ENCODE peak calls at places on chromosomes 1 and 21, in four cellular contexts. A is fibroblast of lung, W is right lobe of liver, M is AG04450. E is an unnamed sample.

GRCh38 chr1:156172696-156173470 is 19.5 kb downstream of the SEMA4A start:
- DNase-seq in A (no peak), W (no peak), M (no peak), E (no peak)

GRCh38 chr1:223052931-223053330 is 90.1 kb downstream of the TLR5 start:
- DNase-seq in A (no peak), W (no peak), M (no peak), E (no peak)

GRCh38 chr1:175410560-175410959 is 218.0 kb upstream of the KIAA0040 start:
- DNase-seq in A (no peak), W (no peak), M (no peak), E (no peak)

GRCh38 chr1:22332795-22333499 is 118.7 kb upstream of the ZBTB40 start:
- DNase-seq in A (no peak), W (no peak), M (no peak), E (no peak)

GRCh38 chr1:19709255-19709765 is 44.6 kb downstream of the HTR6 start:
- DNase-seq in A (no peak), W (no peak), M (no peak), E (no peak)

GRCh38 chr1:50023292-50024159 is at the start of gene AGBL4:
- DNase-seq in A (peak; percentile 41), W (peak; percentile 67), M (no peak), E (peak; percentile 63)

GRCh38 chr1:43706598-43707190 is 642 bp upstream of the ST3GAL3 start:
- DNase-seq in A (peak; percentile 30), W (peak; percentile 62), M (no peak), E (peak; percentile 61)

GRCh38 chr1:204617256-204618147 is 68.0 kb downstream of the LRRN2 start:
- DNase-seq in A (no peak), W (no peak), M (no peak), E (no peak)

GRCh38 chr1:109467301-109467777 is 993 bp downstream of the SYPL2 start:
- DNase-seq in A (no peak), W (no peak), M (no peak), E (no peak)

GRCh38 chr1:187626056-187626455 is 797.3 kb downstream of the PLA2G4A start:
- DNase-seq in A (no peak), W (no peak), M (no peak), E (no peak)

GRCh38 chr1:199867601-199868000 is 159.9 kb upstream of the NR5A2 start:
- DNase-seq in A (peak; percentile 22), W (no peak), M (no peak), E (no peak)

GRCh38 chr1:58618303-58618702 is 41.3 kb upstream of the TACSTD2 start:
- DNase-seq in A (peak; percentile 95), W (no peak), M (peak; percentile 54), E (no peak)

GRCh38 chr1:57067863-57068262 is 102.0 kb upstream of the C8B start:
- DNase-seq in A (no peak), W (no peak), M (no peak), E (no peak)

GRCh38 chr1:194103516-194104246 is 917.3 kb upstream of the B3GALT2 start:
- DNase-seq in A (no peak), W (no peak), M (no peak), E (no peak)

GRCh38 chr1:87274851-87275250 is 53.8 kb upstream of the LMO4 start:
- DNase-seq in A (no peak), W (no peak), M (no peak), E (no peak)

GRCh38 chr1:93114403-93114802 is 35.3 kb downstream of the MTF2 start:
- DNase-seq in A (peak; percentile 3), W (no peak), M (no peak), E (no peak)

GRCh38 chr1:202642619-202643291 is 67.5 kb downstream of the SYT2 start:
- DNase-seq in A (no peak), W (no peak), M (no peak), E (peak; percentile 46)

GRCh38 chr1:147062951-147063350 is 109.3 kb downstream of the PRKAB2 start:
- DNase-seq in A (no peak), W (no peak), M (no peak), E (no peak)
- H3K9me3 ChIP-seq in A (no peaks in the 10 kb centered on the region), W (no peaks in the 10 kb centered on the region), M (no peaks in the 10 kb centered on the region), E (no peaks in the 10 kb centered on the region)

DNA sequence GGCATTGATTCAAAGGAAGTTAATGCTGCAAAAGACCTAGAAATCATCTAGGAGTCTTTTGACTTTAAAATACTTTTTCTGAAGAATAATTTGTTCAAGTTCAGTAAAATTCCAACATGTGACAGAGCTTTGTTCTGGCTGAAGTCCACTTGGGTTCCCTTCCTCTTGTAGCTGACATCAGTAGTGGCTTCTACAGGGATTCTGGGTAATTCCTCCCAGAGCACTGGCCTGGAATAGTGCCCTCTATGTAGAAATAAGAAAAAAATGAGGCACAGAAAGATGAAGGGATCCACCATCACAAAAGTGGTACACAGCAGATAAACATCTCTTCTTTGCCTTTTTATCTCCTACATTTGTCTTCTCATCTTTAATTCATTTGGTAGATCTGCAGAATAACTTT is 548.1 kb downstream of the LTN1 start:
- DNase-seq in A (peak; percentile 6), W (no peak), M (no peak), E (no peak)
- H3K9me3 ChIP-seq in A (no peaks in the 10 kb centered on the region), W (no peaks in the 10 kb centered on the region), M (no peaks in the 10 kb centered on the region), E (no peaks in the 10 kb centered on the region)

GRCh38 chr1:247193958-247194357 is 22.1 kb upstream of the ZNF124 start:
- DNase-seq in A (no peak), W (no peak), M (no peak), E (no peak)

GRCh38 chr1:247184254-247184653 is 12.4 kb upstream of the ZNF124 start:
- DNase-seq in A (no peak), W (no peak), M (no peak), E (no peak)

DNA sequence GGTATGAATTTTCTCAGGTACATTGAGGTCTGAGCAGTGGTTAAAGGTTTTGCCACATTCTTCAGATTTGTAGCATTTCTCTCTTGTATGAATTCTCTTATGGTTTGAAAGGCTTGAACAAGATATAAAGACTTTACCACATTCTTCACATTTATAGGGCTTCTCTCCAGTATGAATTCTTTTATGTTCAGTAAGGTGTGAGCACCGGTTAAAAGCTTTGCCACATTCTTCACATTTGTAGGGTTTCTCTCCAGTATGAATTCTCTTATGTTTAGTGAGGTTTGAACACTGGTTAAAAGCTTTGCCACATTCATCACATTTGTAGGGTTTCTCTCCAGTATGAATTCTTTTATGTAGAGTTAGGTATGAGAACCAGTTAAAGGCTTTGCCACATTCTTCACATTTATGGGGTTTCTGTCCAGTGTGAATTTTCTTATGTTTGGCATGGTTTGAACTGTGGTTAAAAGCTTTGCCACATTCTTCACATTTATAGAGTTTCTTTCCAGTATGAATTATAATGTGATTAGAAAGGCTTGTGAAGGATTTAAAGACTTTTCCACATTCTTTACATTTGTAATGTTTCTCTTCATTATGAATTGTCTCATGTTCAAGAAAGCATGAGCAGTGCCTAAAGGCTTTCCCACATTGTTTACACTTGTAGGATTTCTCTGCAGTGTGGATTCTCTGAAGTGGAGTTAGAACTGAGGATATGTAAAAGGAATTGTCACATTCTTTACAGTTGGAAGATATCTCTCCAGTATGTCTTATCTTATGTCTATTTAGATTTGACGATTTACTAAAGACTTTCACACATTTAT is 18.4 kb upstream of the ZNF124 start:
- DNase-seq in A (no peak), W (no peak), M (no peak), E (no peak)
- H3K9me3 ChIP-seq in A (no peaks in the 10 kb centered on the region), W (peaks cover 8% of the 10 kb centered on the region), M (peaks cover 16% of the 10 kb centered on the region), E (peaks cover 82% of the 10 kb centered on the region)

GRCh38 chr1:2828586-2829250 is 27.2 kb upstream of the TTC34 start:
- DNase-seq in A (no peak), W (peak; percentile 35), M (no peak), E (no peak)
- H3K9me3 ChIP-seq in A (no peaks in the 10 kb centered on the region), W (no peaks in the 10 kb centered on the region), M (peaks cover 95% of the 10 kb centered on the region), E (no peaks in the 10 kb centered on the region)

DNA sequence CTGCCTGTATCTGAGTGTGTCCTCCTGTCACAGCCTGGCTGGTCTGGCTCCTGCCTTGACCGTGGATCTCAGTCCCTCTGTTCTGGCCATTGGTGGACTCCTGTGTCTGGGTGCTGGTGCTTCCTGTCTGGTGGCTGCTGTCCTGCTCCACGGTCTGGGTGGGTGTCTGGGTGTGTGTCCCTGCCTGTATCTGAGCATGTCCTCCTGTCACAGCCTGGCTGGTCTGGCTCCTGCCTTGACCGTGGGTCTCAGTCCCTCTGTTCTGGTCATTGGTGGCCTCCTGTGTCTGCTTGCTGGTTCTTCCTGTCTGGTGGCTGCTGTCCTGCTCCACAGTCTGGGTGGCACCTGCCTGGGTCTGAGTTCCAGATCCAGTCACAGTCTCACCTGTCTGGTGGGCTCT is 4.0 kb downstream of the CRNN start:
- DNase-seq in A (no peak), W (no peak), M (no peak), E (no peak)
- H3K9me3 ChIP-seq in A (no peaks in the 10 kb centered on the region), W (no peaks in the 10 kb centered on the region), M (peaks cover 28% of the 10 kb centered on the region), E (no peaks in the 10 kb centered on the region)

GRCh38 chr1:248589334-248589733 is 8.2 kb downstream of the OR2T10 start:
- DNase-seq in A (no peak), W (no peak), M (no peak), E (no peak)

GRCh38 chr1:248590055-248590454 is 7.4 kb downstream of the OR2T10 start:
- DNase-seq in A (no peak), W (no peak), M (no peak), E (no peak)

GRCh38 chr1:248585266-248585665 is 10.7 kb upstream of the OR2T34 start:
- DNase-seq in A (no peak), W (no peak), M (no peak), E (no peak)
- H3K9me3 ChIP-seq in A (no peaks in the 10 kb centered on the region), W (no peaks in the 10 kb centered on the region), M (peaks cover 3% of the 10 kb centered on the region), E (no peaks in the 10 kb centered on the region)

GRCh38 chr1:116927049-116927798 is 17.5 kb downstream of the PTGFRN start:
- DNase-seq in A (no peak), W (no peak), M (no peak), E (no peak)
- H3K9me3 ChIP-seq in A (no peaks in the 10 kb centered on the region), W (no peaks in the 10 kb centered on the region), M (no peaks in the 10 kb centered on the region), E (no peaks in the 10 kb centered on the region)

DNA sequence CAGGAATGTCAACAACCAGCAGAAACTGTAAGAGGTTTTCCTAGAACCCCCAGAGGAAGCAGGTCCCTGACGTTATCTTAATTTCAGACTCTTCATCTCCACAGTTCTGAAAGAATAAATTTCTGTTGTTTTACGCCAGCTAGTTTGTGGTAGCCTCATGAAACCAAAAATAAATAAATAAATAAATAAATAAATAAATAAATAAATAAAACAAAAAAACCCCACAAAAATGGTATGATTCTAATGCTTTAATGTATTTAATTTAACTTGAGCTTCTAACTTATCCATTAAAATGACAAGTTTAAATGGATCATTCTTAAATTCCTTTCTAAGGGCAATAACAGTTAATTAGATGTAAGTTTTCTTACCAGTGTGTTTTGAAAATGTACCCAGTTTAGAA is 293.8 kb upstream of the ADAMTS5 start:
- DNase-seq in A (no peak), W (no peak), M (no peak), E (no peak)
- H3K9me3 ChIP-seq in A (no peaks in the 10 kb centered on the region), W (no peaks in the 10 kb centered on the region), M (no peaks in the 10 kb centered on the region), E (no peaks in the 10 kb centered on the region)

GRCh38 chr21:8992731-8993174 is 1528.6 kb upstream of the TPTE start:
- DNase-seq in A (peak; percentile 69), W (no peak), M (no peak), E (no peak)

GRCh38 chr21:8993943-8994639 is 1527.3 kb upstream of the TPTE start:
- DNase-seq in A (peak; percentile 40), W (no peak), M (no peak), E (no peak)

GRCh38 chr21:8994640-8995511 is 1526.5 kb upstream of the TPTE start:
- DNase-seq in A (peak; percentile 37), W (no peak), M (no peak), E (no peak)

GRCh38 chr21:8991968-8992621 is 1529.3 kb upstream of the TPTE start:
- DNase-seq in A (peak; percentile 52), W (no peak), M (no peak), E (no peak)

GRCh38 chr21:8993284-8993942 is 1528.0 kb upstream of the TPTE start:
- DNase-seq in A (no peak), W (no peak), M (no peak), E (no peak)
- H3K9me3 ChIP-seq in A (peaks cover 11% of the 10 kb centered on the region), W (no peaks in the 10 kb centered on the region), M (peaks cover 48% of the 10 kb centered on the region), E (peaks cover 72% of the 10 kb centered on the region)

GRCh38 chr21:44818636-44819011 is 762 bp upstream of the SUMO3 start:
- DNase-seq in A (no peak), W (no peak), M (no peak), E (no peak)
- H3K9me3 ChIP-seq in A (no peaks in the 10 kb centered on the region), W (no peaks in the 10 kb centered on the region), M (peaks cover 30% of the 10 kb centered on the region), E (peaks cover 13% of the 10 kb centered on the region)

E was measured in mucosa of descending colon.